ENCODE peak calls at places on chromosomes 11 and 22, in nine cellular contexts. H is right lobe of liver; S is NCI-H82; Z is pulmonary artery endothelial cell; Q is iPS DF 6.9; P is OCI-LY7; Y is stimulated activated CD8-positive, alpha-beta memory T cell treated with anti-CD3 and anti-CD28 coated beads, Interleukin-7, amount 100 ng/mL, for 1 hour; E is NCI-H2029 treated with DMSO at 0.1 percent for 48 hours; N is neural crest cell. I is an unnamed sample.
A peak's percentile ranks its signal among the peaks of the same experiment; 100 is the strongest.

GRCh38 chr22:42639541-42640241 is 710 bp downstream of the ATP5MGL start:
- DNase-seq in H (no peak), S (no peak), Z (no peak), Q (no peak), P (no peak), Y (no peak), E (no peak), N (no peak), I (no peak)

GRCh38 chr11:43987384-43988039 is 45.1 kb downstream of the C11orf96 start:
- DNase-seq in H (peak; percentile 89), S (peak; percentile 20), Z (peak; percentile 27), Q (no peak), P (no peak), Y (no peak), E (no peak), N (no peak), I (no peak)

GRCh38 chr22:23402275-23403151 is 177.6 kb downstream of the IGLL1 start:
- DNase-seq in H (peak; percentile 59), S (peak; percentile 62), Z (no peak), Q (no peak), P (peak; percentile 86), Y (peak; percentile 7), E (peak; percentile 14), N (peak; percentile 77), I (peak; percentile 93)

GRCh38 chr11:61918251-61919112 is 1.1 kb upstream of the RAB3IL1 start:
- DNase-seq in H (no peak), S (no peak), Z (no peak), Q (no peak), P (no peak), Y (no peak), E (no peak), N (no peak), I (no peak)

GRCh38 chr11:1994121-1994520 is 3.5 kb downstream of the H19 start:
- DNase-seq in H (peak; percentile 32), S (no peak), Z (no peak), Q (no peak), P (no peak), Y (no peak), E (no peak), N (no peak), I (no peak)

GRCh38 chr22:19825904-19826618 is 28.6 kb downstream of the GNB1L start:
- DNase-seq in H (peak; percentile 61), S (no peak), Z (no peak), Q (no peak), P (no peak), Y (no peak), E (no peak), N (no peak), I (no peak)

GRCh38 chr11:45100338-45100737 is 46.1 kb upstream of the PRDM11 start:
- DNase-seq in H (no peak), S (peak; percentile 83), Z (no peak), Q (no peak), P (no peak), Y (no peak), E (no peak), N (no peak), I (peak; percentile 77)

GRCh38 chr11:90288207-90288821 is 65.5 kb upstream of the CHORDC1 start:
- DNase-seq in H (no peak), S (peak; percentile 44), Z (no peak), Q (peak; percentile 4), P (peak; percentile 18), Y (no peak), E (peak; percentile 23), N (no peak), I (peak; percentile 84)

GRCh38 chr22:23401111-23401909 is 178.8 kb downstream of the IGLL1 start:
- DNase-seq in H (peak; percentile 41), S (no peak), Z (no peak), Q (no peak), P (no peak), Y (no peak), E (no peak), N (no peak), I (no peak)

GRCh38 chr11:20647976-20648565 is 21.3 kb upstream of the NELL1 start:
- DNase-seq in H (no peak), S (peak; percentile 74), Z (no peak), Q (no peak), P (peak; percentile 43), Y (peak; percentile 23), E (peak; percentile 64), N (peak; percentile 71), I (peak; percentile 80)

GRCh38 chr11:126585388-126586302 is 230.2 kb downstream of the ST3GAL4 start:
- DNase-seq in H (no peak), S (peak; percentile 66), Z (peak; percentile 87), Q (no peak), P (no peak), Y (no peak), E (peak; percentile 99), N (no peak), I (no peak)

GRCh38 chr22:39237276-39238123 is 7.3 kb downstream of the PDGFB start:
- DNase-seq in H (no peak), S (no peak), Z (no peak), Q (no peak), P (no peak), Y (no peak), E (no peak), N (no peak), I (no peak)

GRCh38 chr22:29309332-29310064 is 3.0 kb downstream of the GAS2L1 start:
- DNase-seq in H (peak; percentile 55), S (no peak), Z (no peak), Q (no peak), P (no peak), Y (no peak), E (no peak), N (no peak), I (no peak)

GRCh38 chr11:65301491-65302329 is 13.0 kb upstream of the CDC42EP2 start:
- DNase-seq in H (peak; percentile 55), S (peak; percentile 27), Z (no peak), Q (no peak), P (no peak), Y (no peak), E (no peak), N (peak; percentile 58), I (no peak)

GRCh38 chr22:33569547-33569946 is 350.7 kb downstream of the LARGE1 start:
- DNase-seq in H (no peak), S (peak; percentile 84), Z (no peak), Q (no peak), P (no peak), Y (no peak), E (no peak), N (no peak), I (peak; percentile 44)

GRCh38 chr11:65430406-65431217 is 8.0 kb downstream of the NEAT1 start:
- DNase-seq in H (peak; percentile 17), S (no peak), Z (no peak), Q (no peak), P (peak; percentile 66), Y (no peak), E (no peak), N (no peak), I (peak; percentile 77)

GRCh38 chr11:17813391-17814059 is 78.9 kb downstream of the KCNC1 start:
- DNase-seq in H (no peak), S (no peak), Z (no peak), Q (no peak), P (no peak), Y (no peak), E (no peak), N (no peak), I (no peak)

GRCh38 chr11:134624166-134624920 is 212.3 kb upstream of the B3GAT1 start:
- DNase-seq in H (no peak), S (no peak), Z (no peak), Q (no peak), P (no peak), Y (no peak), E (no peak), N (no peak), I (no peak)

GRCh38 chr22:48418831-48419230 is 1408.8 kb downstream of the BRD1 start:
- DNase-seq in H (no peak), S (no peak), Z (no peak), Q (no peak), P (no peak), Y (no peak), E (no peak), N (no peak), I (no peak)

GRCh38 chr11:45748801-45749200 is 56.1 kb upstream of the SLC35C1 start:
- DNase-seq in H (no peak), S (no peak), Z (no peak), Q (no peak), P (no peak), Y (no peak), E (no peak), N (no peak), I (no peak)

GRCh38 chr11:45852018-45852711 is 4.9 kb downstream of the CRY2 start:
- DNase-seq in H (no peak), S (no peak), Z (no peak), Q (no peak), P (no peak), Y (no peak), E (no peak), N (no peak), I (peak; percentile 49)

GRCh38 chr11:134562941-134563471 is 151.0 kb upstream of the B3GAT1 start:
- DNase-seq in H (no peak), S (no peak), Z (no peak), Q (no peak), P (no peak), Y (no peak), E (no peak), N (no peak), I (no peak)

GRCh38 chr11:70099578-70100282 is 21.6 kb downstream of the ANO1 start:
- DNase-seq in H (no peak), S (no peak), Z (no peak), Q (no peak), P (no peak), Y (no peak), E (no peak), N (no peak), I (no peak)

GRCh38 chr22:29012923-29013322 is 48.7 kb downstream of the C22orf31 start:
- DNase-seq in H (no peak), S (no peak), Z (no peak), Q (no peak), P (no peak), Y (no peak), E (no peak), N (no peak), I (no peak)